ENCODE peak calls at places on chromosomes 12 and 14, in six cellular contexts. One of them, this sample, is unnamed.

GRCh38 chr12:93618891-93619410 is 46.5 kb downstream of the SOCS2 start:
- DNase-seq in non-pigmented ciliary epithelial cell: no peak
- DNase-seq in activated naive CD4-positive, alpha-beta T cell treated with Interleukin-2 at 50 U/mL for 16 hours: no peak
- DNase-seq in ascending aorta: no peak
- DNase-seq in NCI-H2081 treated with DMSO at 0.1 percent for 48 hours: no peak
- DNase-seq in HT-29: no peak
- DNase-seq in this sample: no peak

GRCh38 chr14:69713127-69713800 is 53.7 kb upstream of the SRSF5 start:
- DNase-seq in activated naive CD4-positive, alpha-beta T cell treated with Interleukin-2 at 50 U/mL for 16 hours: no peak
- DNase-seq in NCI-H2081 treated with DMSO at 0.1 percent for 48 hours: peak; percentile 64
- DNase-seq in non-pigmented ciliary epithelial cell: no peak
- DNase-seq in HT-29: peak; percentile 11
- DNase-seq in ascending aorta: no peak
- DNase-seq in this sample: no peak

GRCh38 chr14:50839048-50839447 is 8.1 kb upstream of the NIN start:
- DNase-seq in ascending aorta: no peak
- DNase-seq in NCI-H2081 treated with DMSO at 0.1 percent for 48 hours: no peak
- DNase-seq in activated naive CD4-positive, alpha-beta T cell treated with Interleukin-2 at 50 U/mL for 16 hours: no peak
- DNase-seq in non-pigmented ciliary epithelial cell: no peak
- DNase-seq in HT-29: no peak
- DNase-seq in this sample: peak; percentile 87

GRCh38 chr12:125133616-125134015 is 68.4 kb downstream of the AACS start:
- DNase-seq in activated naive CD4-positive, alpha-beta T cell treated with Interleukin-2 at 50 U/mL for 16 hours: no peak
- DNase-seq in NCI-H2081 treated with DMSO at 0.1 percent for 48 hours: no peak
- DNase-seq in HT-29: no peak
- DNase-seq in ascending aorta: no peak
- DNase-seq in non-pigmented ciliary epithelial cell: no peak
- DNase-seq in this sample: no peak

GRCh38 chr14:95545769-95546168 is 10.9 kb downstream of the GLRX5 start:
- DNase-seq in ascending aorta: no peak
- DNase-seq in NCI-H2081 treated with DMSO at 0.1 percent for 48 hours: no peak
- DNase-seq in activated naive CD4-positive, alpha-beta T cell treated with Interleukin-2 at 50 U/mL for 16 hours: no peak
- DNase-seq in HT-29: peak; percentile 27
- DNase-seq in non-pigmented ciliary epithelial cell: peak; percentile 84
- DNase-seq in this sample: no peak

GRCh38 chr14:54175298-54175942 is 218.8 kb upstream of the BMP4 start:
- DNase-seq in NCI-H2081 treated with DMSO at 0.1 percent for 48 hours: no peak
- DNase-seq in non-pigmented ciliary epithelial cell: peak; percentile 47
- DNase-seq in ascending aorta: peak; percentile 80
- DNase-seq in activated naive CD4-positive, alpha-beta T cell treated with Interleukin-2 at 50 U/mL for 16 hours: peak; percentile 34
- DNase-seq in HT-29: peak; percentile 96
- DNase-seq in this sample: peak; percentile 89

GRCh38 chr14:29637406-29637805 is 290.2 kb downstream of the PRKD1 start:
- DNase-seq in HT-29: no peak
- DNase-seq in NCI-H2081 treated with DMSO at 0.1 percent for 48 hours: peak; percentile 18
- DNase-seq in non-pigmented ciliary epithelial cell: peak; percentile 32
- DNase-seq in ascending aorta: peak; percentile 74
- DNase-seq in activated naive CD4-positive, alpha-beta T cell treated with Interleukin-2 at 50 U/mL for 16 hours: no peak
- DNase-seq in this sample: no peak

GRCh38 chr14:31201111-31201510 is 6.5 kb downstream of the HECTD1 start:
- DNase-seq in NCI-H2081 treated with DMSO at 0.1 percent for 48 hours: no peak
- DNase-seq in ascending aorta: no peak
- DNase-seq in non-pigmented ciliary epithelial cell: no peak
- DNase-seq in activated naive CD4-positive, alpha-beta T cell treated with Interleukin-2 at 50 U/mL for 16 hours: no peak
- DNase-seq in HT-29: no peak
- DNase-seq in this sample: no peak

GRCh38 chr14:22071001-22071400 is 397.4 kb upstream of the OR4E1 start:
- DNase-seq in NCI-H2081 treated with DMSO at 0.1 percent for 48 hours: no peak
- DNase-seq in ascending aorta: no peak
- DNase-seq in activated naive CD4-positive, alpha-beta T cell treated with Interleukin-2 at 50 U/mL for 16 hours: peak; percentile 24
- DNase-seq in HT-29: no peak
- DNase-seq in non-pigmented ciliary epithelial cell: no peak
- DNase-seq in this sample: no peak

GRCh38 chr14:61416587-61416986 is 95.2 kb downstream of the PRKCH start:
- DNase-seq in activated naive CD4-positive, alpha-beta T cell treated with Interleukin-2 at 50 U/mL for 16 hours: no peak
- DNase-seq in NCI-H2081 treated with DMSO at 0.1 percent for 48 hours: no peak
- DNase-seq in ascending aorta: no peak
- DNase-seq in non-pigmented ciliary epithelial cell: no peak
- DNase-seq in HT-29: no peak
- DNase-seq in this sample: no peak

GRCh38 chr12:76144253-76144564 is 59.7 kb upstream of the NAP1L1 start:
- DNase-seq in activated naive CD4-positive, alpha-beta T cell treated with Interleukin-2 at 50 U/mL for 16 hours: peak; percentile 30
- DNase-seq in NCI-H2081 treated with DMSO at 0.1 percent for 48 hours: no peak
- DNase-seq in non-pigmented ciliary epithelial cell: no peak
- DNase-seq in ascending aorta: no peak
- DNase-seq in HT-29: peak; percentile 29
- DNase-seq in this sample: no peak

GRCh38 chr12:27549801-27550652 is 26.0 kb downstream of the PPFIBP1 start:
- DNase-seq in non-pigmented ciliary epithelial cell: peak; percentile 95
- DNase-seq in HT-29: peak; percentile 94
- DNase-seq in activated naive CD4-positive, alpha-beta T cell treated with Interleukin-2 at 50 U/mL for 16 hours: no peak
- DNase-seq in NCI-H2081 treated with DMSO at 0.1 percent for 48 hours: no peak
- DNase-seq in ascending aorta: peak; percentile 94
- DNase-seq in this sample: peak; percentile 99

GRCh38 chr14:49852351-49853157 is at the start of gene NEMF:
- DNase-seq in activated naive CD4-positive, alpha-beta T cell treated with Interleukin-2 at 50 U/mL for 16 hours: peak; percentile 80
- DNase-seq in HT-29: peak; percentile 92
- DNase-seq in NCI-H2081 treated with DMSO at 0.1 percent for 48 hours: peak; percentile 67
- DNase-seq in ascending aorta: peak; percentile 93
- DNase-seq in non-pigmented ciliary epithelial cell: peak; percentile 55
- DNase-seq in this sample: peak; percentile 87

GRCh38 chr12:82089369-82090121 is 268.6 kb downstream of the CCDC59 start:
- DNase-seq in ascending aorta: no peak
- DNase-seq in activated naive CD4-positive, alpha-beta T cell treated with Interleukin-2 at 50 U/mL for 16 hours: no peak
- DNase-seq in HT-29: peak; percentile 17
- DNase-seq in NCI-H2081 treated with DMSO at 0.1 percent for 48 hours: no peak
- DNase-seq in non-pigmented ciliary epithelial cell: no peak
- DNase-seq in this sample: no peak

GRCh38 chr12:106067606-106068205 is 71.0 kb downstream of the NUAK1 start:
- DNase-seq in HT-29: no peak
- DNase-seq in NCI-H2081 treated with DMSO at 0.1 percent for 48 hours: no peak
- DNase-seq in ascending aorta: no peak
- DNase-seq in activated naive CD4-positive, alpha-beta T cell treated with Interleukin-2 at 50 U/mL for 16 hours: no peak
- DNase-seq in non-pigmented ciliary epithelial cell: no peak
- DNase-seq in this sample: no peak

GRCh38 chr14:32249780-32250179 is 46.7 kb upstream of the RNU6-8 start:
- DNase-seq in activated naive CD4-positive, alpha-beta T cell treated with Interleukin-2 at 50 U/mL for 16 hours: no peak
- DNase-seq in non-pigmented ciliary epithelial cell: no peak
- DNase-seq in NCI-H2081 treated with DMSO at 0.1 percent for 48 hours: no peak
- DNase-seq in ascending aorta: no peak
- DNase-seq in HT-29: no peak
- DNase-seq in this sample: no peak

GRCh38 chr12:79673334-79673733 is 17.4 kb downstream of the PAWR start:
- DNase-seq in NCI-H2081 treated with DMSO at 0.1 percent for 48 hours: no peak
- DNase-seq in activated naive CD4-positive, alpha-beta T cell treated with Interleukin-2 at 50 U/mL for 16 hours: no peak
- DNase-seq in ascending aorta: no peak
- DNase-seq in non-pigmented ciliary epithelial cell: no peak
- DNase-seq in HT-29: no peak
- DNase-seq in this sample: no peak

GRCh38 chr14:104712881-104713734 is 10.9 kb upstream of the ADSS1 start:
- DNase-seq in NCI-H2081 treated with DMSO at 0.1 percent for 48 hours: no peak
- DNase-seq in activated naive CD4-positive, alpha-beta T cell treated with Interleukin-2 at 50 U/mL for 16 hours: no peak
- DNase-seq in non-pigmented ciliary epithelial cell: no peak
- DNase-seq in HT-29: no peak
- DNase-seq in ascending aorta: no peak
- DNase-seq in this sample: no peak

GRCh38 chr14:92644166-92644565 is 104.3 kb downstream of the LGMN start:
- DNase-seq in activated naive CD4-positive, alpha-beta T cell treated with Interleukin-2 at 50 U/mL for 16 hours: no peak
- DNase-seq in non-pigmented ciliary epithelial cell: no peak
- DNase-seq in ascending aorta: no peak
- DNase-seq in HT-29: peak; percentile 1
- DNase-seq in NCI-H2081 treated with DMSO at 0.1 percent for 48 hours: no peak
- DNase-seq in this sample: no peak

GRCh38 chr14:89340200-89340667 is 76.8 kb downstream of the FOXN3 start:
- DNase-seq in non-pigmented ciliary epithelial cell: no peak
- DNase-seq in HT-29: no peak
- DNase-seq in activated naive CD4-positive, alpha-beta T cell treated with Interleukin-2 at 50 U/mL for 16 hours: no peak
- DNase-seq in ascending aorta: no peak
- DNase-seq in NCI-H2081 treated with DMSO at 0.1 percent for 48 hours: no peak
- DNase-seq in this sample: peak; percentile 76

GRCh38 chr12:11545438-11546330 is 103.8 kb upstream of the ETV6 start:
- DNase-seq in ascending aorta: no peak
- DNase-seq in non-pigmented ciliary epithelial cell: no peak
- DNase-seq in HT-29: no peak
- DNase-seq in NCI-H2081 treated with DMSO at 0.1 percent for 48 hours: no peak
- DNase-seq in activated naive CD4-positive, alpha-beta T cell treated with Interleukin-2 at 50 U/mL for 16 hours: peak; percentile 30
- DNase-seq in this sample: no peak

GRCh38 chr12:71216725-71217579 is 59.2 kb upstream of the TSPAN8 start:
- DNase-seq in activated naive CD4-positive, alpha-beta T cell treated with Interleukin-2 at 50 U/mL for 16 hours: no peak
- DNase-seq in non-pigmented ciliary epithelial cell: no peak
- DNase-seq in HT-29: peak; percentile 89
- DNase-seq in NCI-H2081 treated with DMSO at 0.1 percent for 48 hours: peak; percentile 12
- DNase-seq in ascending aorta: peak; percentile 68
- DNase-seq in this sample: peak; percentile 28

GRCh38 chr14:105142651-105143450 is 25.7 kb downstream of the JAG2 start:
- DNase-seq in activated naive CD4-positive, alpha-beta T cell treated with Interleukin-2 at 50 U/mL for 16 hours: no peak
- DNase-seq in NCI-H2081 treated with DMSO at 0.1 percent for 48 hours: no peak
- DNase-seq in non-pigmented ciliary epithelial cell: no peak
- DNase-seq in HT-29: no peak
- DNase-seq in ascending aorta: no peak
- DNase-seq in this sample: no peak

GRCh38 chr14:37599527-37600368 is 4.3 kb downstream of the TTC6 start:
- DNase-seq in HT-29: peak; percentile 52
- DNase-seq in NCI-H2081 treated with DMSO at 0.1 percent for 48 hours: peak; percentile 74
- DNase-seq in activated naive CD4-positive, alpha-beta T cell treated with Interleukin-2 at 50 U/mL for 16 hours: no peak
- DNase-seq in non-pigmented ciliary epithelial cell: no peak
- DNase-seq in ascending aorta: no peak
- DNase-seq in this sample: no peak

GRCh38 chr12:106282457-106283097 is 20.0 kb upstream of the TCP11L2 start:
- DNase-seq in HT-29: peak; percentile 71
- DNase-seq in NCI-H2081 treated with DMSO at 0.1 percent for 48 hours: no peak
- DNase-seq in activated naive CD4-positive, alpha-beta T cell treated with Interleukin-2 at 50 U/mL for 16 hours: peak; percentile 43
- DNase-seq in ascending aorta: no peak
- DNase-seq in non-pigmented ciliary epithelial cell: no peak
- DNase-seq in this sample: peak; percentile 97

GRCh38 chr12:46365951-46366379 is 6.6 kb downstream of the SLC38A2 start:
- DNase-seq in activated naive CD4-positive, alpha-beta T cell treated with Interleukin-2 at 50 U/mL for 16 hours: no peak
- DNase-seq in ascending aorta: no peak
- DNase-seq in non-pigmented ciliary epithelial cell: no peak
- DNase-seq in NCI-H2081 treated with DMSO at 0.1 percent for 48 hours: no peak
- DNase-seq in HT-29: peak; percentile 35
- DNase-seq in this sample: no peak

GRCh38 chr14:83463500-83464098 is 1929.9 kb upstream of the SEL1L start:
- DNase-seq in non-pigmented ciliary epithelial cell: no peak
- DNase-seq in activated naive CD4-positive, alpha-beta T cell treated with Interleukin-2 at 50 U/mL for 16 hours: no peak
- DNase-seq in ascending aorta: no peak
- DNase-seq in NCI-H2081 treated with DMSO at 0.1 percent for 48 hours: peak; percentile 10
- DNase-seq in HT-29: peak; percentile 64
- DNase-seq in this sample: peak; percentile 12

GRCh38 chr12:124928095-124928911 is 13.9 kb upstream of the UBC start:
- DNase-seq in ascending aorta: peak; percentile 87
- DNase-seq in HT-29: peak; percentile 93
- DNase-seq in activated naive CD4-positive, alpha-beta T cell treated with Interleukin-2 at 50 U/mL for 16 hours: peak; percentile 37
- DNase-seq in non-pigmented ciliary epithelial cell: peak; percentile 95
- DNase-seq in NCI-H2081 treated with DMSO at 0.1 percent for 48 hours: no peak
- DNase-seq in this sample: no peak

GRCh38 chr14:87691482-87691881 is 301.5 kb downstream of the GALC start:
- DNase-seq in activated naive CD4-positive, alpha-beta T cell treated with Interleukin-2 at 50 U/mL for 16 hours: no peak
- DNase-seq in ascending aorta: no peak
- DNase-seq in HT-29: no peak
- DNase-seq in non-pigmented ciliary epithelial cell: no peak
- DNase-seq in NCI-H2081 treated with DMSO at 0.1 percent for 48 hours: no peak
- DNase-seq in this sample: no peak

GRCh38 chr12:84994436-84994835 is 41.6 kb downstream of the TSPAN19 start:
- DNase-seq in non-pigmented ciliary epithelial cell: no peak
- DNase-seq in activated naive CD4-positive, alpha-beta T cell treated with Interleukin-2 at 50 U/mL for 16 hours: no peak
- DNase-seq in HT-29: no peak
- DNase-seq in NCI-H2081 treated with DMSO at 0.1 percent for 48 hours: no peak
- DNase-seq in ascending aorta: no peak
- DNase-seq in this sample: no peak

GRCh38 chr14:23443411-23443812 is 8.0 kb upstream of the MYH7 start:
- DNase-seq in activated naive CD4-positive, alpha-beta T cell treated with Interleukin-2 at 50 U/mL for 16 hours: no peak
- DNase-seq in ascending aorta: no peak
- DNase-seq in HT-29: no peak
- DNase-seq in non-pigmented ciliary epithelial cell: no peak
- DNase-seq in NCI-H2081 treated with DMSO at 0.1 percent for 48 hours: no peak
- DNase-seq in this sample: no peak